ENCODE peak calls at places on chromosome 19, in ten cellular contexts. One of them, this sample, is unnamed.
A peak's percentile ranks its signal among the peaks of the same experiment; 100 is the strongest.

GRCh38 chr19:24054044-24054935 is 32.7 kb upstream of the ZNF254 start:
- DNase-seq in bronchial epithelial cell: peak; percentile 100
- DNase-seq in amygdala: no peak
- DNase-seq in RPMI7951: peak; percentile 89
- DNase-seq in aorta: no peak
- DNase-seq in heart left ventricle: no peak
- DNase-seq in lower leg skin: no peak
- DNase-seq in HCEC 1CT: peak; percentile 92
- DNase-seq in Calu3: no peak
- DNase-seq in WTC11: no peak
- DNase-seq in this sample: no peak

GRCh38 chr19:31269425-31270127 is 79.7 kb downstream of the TSHZ3 start:
- DNase-seq in Calu3: no peak
- DNase-seq in heart left ventricle: no peak
- DNase-seq in HCEC 1CT: no peak
- DNase-seq in aorta: no peak
- DNase-seq in RPMI7951: peak; percentile 74
- DNase-seq in bronchial epithelial cell: no peak
- DNase-seq in lower leg skin: no peak
- DNase-seq in WTC11: no peak
- DNase-seq in amygdala: no peak
- DNase-seq in this sample: no peak

GRCh38 chr19:1289395-1290244 is 3.9 kb downstream of the EFNA2 start:
- DNase-seq in aorta: no peak
- DNase-seq in bronchial epithelial cell: no peak
- DNase-seq in HCEC 1CT: no peak
- DNase-seq in heart left ventricle: no peak
- DNase-seq in lower leg skin: no peak
- DNase-seq in amygdala: no peak
- DNase-seq in RPMI7951: no peak
- DNase-seq in WTC11: no peak
- DNase-seq in Calu3: no peak
- DNase-seq in this sample: no peak

GRCh38 chr19:45069056-45069455 is 7.2 kb downstream of the ZNF296 start:
- DNase-seq in bronchial epithelial cell: peak; percentile 57
- DNase-seq in WTC11: peak; percentile 66
- DNase-seq in RPMI7951: peak; percentile 36
- DNase-seq in heart left ventricle: no peak
- DNase-seq in HCEC 1CT: no peak
- DNase-seq in Calu3: no peak
- DNase-seq in lower leg skin: no peak
- DNase-seq in aorta: no peak
- DNase-seq in amygdala: no peak
- DNase-seq in this sample: peak; percentile 39

GRCh38 chr19:40585677-40586422 is 9.2 kb downstream of the SHKBP1 start:
- DNase-seq in WTC11: no peak
- DNase-seq in heart left ventricle: no peak
- DNase-seq in bronchial epithelial cell: peak; percentile 92
- DNase-seq in amygdala: no peak
- DNase-seq in RPMI7951: peak; percentile 62
- DNase-seq in aorta: no peak
- DNase-seq in lower leg skin: no peak
- DNase-seq in HCEC 1CT: peak; percentile 67
- DNase-seq in Calu3: no peak
- DNase-seq in this sample: no peak

GRCh38 chr19:1874554-1875185 is 10.6 kb downstream of the ABHD17A start:
- DNase-seq in lower leg skin: no peak
- DNase-seq in Calu3: no peak
- DNase-seq in bronchial epithelial cell: no peak
- DNase-seq in aorta: no peak
- DNase-seq in heart left ventricle: no peak
- DNase-seq in WTC11: no peak
- DNase-seq in amygdala: no peak
- DNase-seq in RPMI7951: no peak
- DNase-seq in HCEC 1CT: no peak
- DNase-seq in this sample: no peak

GRCh38 chr19:49155005-49155826 is at the start of gene HRC:
- DNase-seq in amygdala: no peak
- DNase-seq in aorta: no peak
- DNase-seq in Calu3: no peak
- DNase-seq in lower leg skin: no peak
- DNase-seq in RPMI7951: no peak
- DNase-seq in heart left ventricle: peak; percentile 86
- DNase-seq in HCEC 1CT: no peak
- DNase-seq in bronchial epithelial cell: no peak
- DNase-seq in WTC11: no peak
- DNase-seq in this sample: no peak

GRCh38 chr19:43527860-43528622 is 1.0 kb upstream of the ETHE1 start:
- DNase-seq in Calu3: no peak
- DNase-seq in heart left ventricle: peak; percentile 27
- DNase-seq in amygdala: no peak
- DNase-seq in WTC11: no peak
- DNase-seq in HCEC 1CT: no peak
- DNase-seq in RPMI7951: peak; percentile 51
- DNase-seq in bronchial epithelial cell: no peak
- DNase-seq in aorta: peak; percentile 80
- DNase-seq in lower leg skin: no peak
- DNase-seq in this sample: no peak

GRCh38 chr19:14197882-14198281 is 8.1 kb downstream of the ADGRL1 start:
- DNase-seq in aorta: no peak
- DNase-seq in Calu3: no peak
- DNase-seq in RPMI7951: no peak
- DNase-seq in lower leg skin: no peak
- DNase-seq in heart left ventricle: no peak
- DNase-seq in amygdala: no peak
- DNase-seq in bronchial epithelial cell: no peak
- DNase-seq in WTC11: no peak
- DNase-seq in HCEC 1CT: no peak
- DNase-seq in this sample: no peak

GRCh38 chr19:17333611-17334413 is 843 bp downstream of the ANO8 start:
- DNase-seq in bronchial epithelial cell: peak; percentile 74
- DNase-seq in heart left ventricle: no peak
- DNase-seq in lower leg skin: no peak
- DNase-seq in amygdala: no peak
- DNase-seq in HCEC 1CT: peak; percentile 81
- DNase-seq in WTC11: peak; percentile 61
- DNase-seq in aorta: peak; percentile 80
- DNase-seq in RPMI7951: peak; percentile 89
- DNase-seq in Calu3: peak; percentile 81
- DNase-seq in this sample: peak; percentile 56

GRCh38 chr19:34655651-34656050 is 21.3 kb downstream of the SCGB2B2 start:
- DNase-seq in heart left ventricle: no peak
- DNase-seq in RPMI7951: no peak
- DNase-seq in aorta: no peak
- DNase-seq in WTC11: no peak
- DNase-seq in Calu3: no peak
- DNase-seq in amygdala: no peak
- DNase-seq in HCEC 1CT: no peak
- DNase-seq in lower leg skin: no peak
- DNase-seq in bronchial epithelial cell: no peak
- DNase-seq in this sample: no peak

GRCh38 chr19:6214881-6215541 is 64.8 kb downstream of the MLLT1 start:
- DNase-seq in heart left ventricle: no peak
- DNase-seq in amygdala: no peak
- DNase-seq in aorta: peak; percentile 64
- DNase-seq in Calu3: no peak
- DNase-seq in RPMI7951: no peak
- DNase-seq in bronchial epithelial cell: no peak
- DNase-seq in lower leg skin: no peak
- DNase-seq in HCEC 1CT: no peak
- DNase-seq in WTC11: no peak
- DNase-seq in this sample: no peak

GRCh38 chr19:16369306-16369663 is 44.7 kb downstream of the KLF2 start:
- DNase-seq in RPMI7951: no peak
- DNase-seq in aorta: no peak
- DNase-seq in heart left ventricle: no peak
- DNase-seq in Calu3: no peak
- DNase-seq in bronchial epithelial cell: no peak
- DNase-seq in lower leg skin: no peak
- DNase-seq in WTC11: no peak
- DNase-seq in amygdala: no peak
- DNase-seq in HCEC 1CT: no peak
- DNase-seq in this sample: no peak

GRCh38 chr19:30158893-30159245 is 213.3 kb upstream of the ZNF536 start:
- DNase-seq in amygdala: no peak
- DNase-seq in lower leg skin: peak; percentile 65
- DNase-seq in heart left ventricle: no peak
- DNase-seq in aorta: no peak
- DNase-seq in RPMI7951: no peak
- DNase-seq in WTC11: no peak
- DNase-seq in Calu3: no peak
- DNase-seq in bronchial epithelial cell: no peak
- DNase-seq in HCEC 1CT: no peak
- DNase-seq in this sample: no peak

GRCh38 chr19:28632357-28633076 is 580.4 kb downstream of the UQCRFS1 start:
- DNase-seq in WTC11: no peak
- DNase-seq in Calu3: no peak
- DNase-seq in aorta: no peak
- DNase-seq in heart left ventricle: no peak
- DNase-seq in lower leg skin: no peak
- DNase-seq in amygdala: no peak
- DNase-seq in RPMI7951: no peak
- DNase-seq in HCEC 1CT: no peak
- DNase-seq in bronchial epithelial cell: no peak
- DNase-seq in this sample: no peak

GRCh38 chr19:43997631-43998290 is 5.0 kb upstream of the ZNF230 start:
- DNase-seq in lower leg skin: no peak
- DNase-seq in Calu3: no peak
- DNase-seq in HCEC 1CT: no peak
- DNase-seq in heart left ventricle: peak; percentile 30
- DNase-seq in aorta: no peak
- DNase-seq in WTC11: no peak
- DNase-seq in bronchial epithelial cell: peak; percentile 79
- DNase-seq in RPMI7951: peak; percentile 81
- DNase-seq in amygdala: no peak
- DNase-seq in this sample: no peak

GRCh38 chr19:5632657-5633056 is 9.8 kb downstream of the SAFB start:
- DNase-seq in bronchial epithelial cell: no peak
- DNase-seq in Calu3: no peak
- DNase-seq in amygdala: no peak
- DNase-seq in lower leg skin: peak; percentile 14
- DNase-seq in HCEC 1CT: no peak
- DNase-seq in WTC11: no peak
- DNase-seq in aorta: no peak
- DNase-seq in heart left ventricle: no peak
- DNase-seq in RPMI7951: no peak
- DNase-seq in this sample: no peak

GRCh38 chr19:40756502-40757110 is 5.6 kb downstream of the SNRPA start:
- DNase-seq in Calu3: no peak
- DNase-seq in RPMI7951: peak; percentile 44
- DNase-seq in HCEC 1CT: no peak
- DNase-seq in WTC11: no peak
- DNase-seq in bronchial epithelial cell: peak; percentile 68
- DNase-seq in heart left ventricle: no peak
- DNase-seq in lower leg skin: no peak
- DNase-seq in aorta: no peak
- DNase-seq in amygdala: no peak
- DNase-seq in this sample: no peak

GRCh38 chr19:13024958-13025653 is 29.8 kb downstream of the NFIX start:
- DNase-seq in lower leg skin: no peak
- DNase-seq in RPMI7951: no peak
- DNase-seq in aorta: no peak
- DNase-seq in Calu3: no peak
- DNase-seq in WTC11: peak; percentile 56
- DNase-seq in heart left ventricle: no peak
- DNase-seq in HCEC 1CT: no peak
- DNase-seq in amygdala: no peak
- DNase-seq in bronchial epithelial cell: no peak
- DNase-seq in this sample: no peak

GRCh38 chr19:49851456-49852259 is 699 bp downstream of the PTOV1 start:
- DNase-seq in HCEC 1CT: no peak
- DNase-seq in amygdala: peak; percentile 16
- DNase-seq in Calu3: peak; percentile 46
- DNase-seq in bronchial epithelial cell: no peak
- DNase-seq in aorta: peak; percentile 82
- DNase-seq in WTC11: peak; percentile 71
- DNase-seq in lower leg skin: peak; percentile 86
- DNase-seq in RPMI7951: no peak
- DNase-seq in heart left ventricle: no peak
- DNase-seq in this sample: peak; percentile 73

GRCh38 chr19:588093-588742 is 1.5 kb upstream of the HCN2 start:
- DNase-seq in amygdala: peak; percentile 86
- DNase-seq in heart left ventricle: peak; percentile 73
- DNase-seq in RPMI7951: peak; percentile 89
- DNase-seq in HCEC 1CT: peak; percentile 54
- DNase-seq in bronchial epithelial cell: peak; percentile 49
- DNase-seq in lower leg skin: peak; percentile 94
- DNase-seq in aorta: no peak
- DNase-seq in WTC11: peak; percentile 90
- DNase-seq in Calu3: peak; percentile 75
- DNase-seq in this sample: peak; percentile 77

GRCh38 chr19:2039959-2040646 is 10.9 kb downstream of the MKNK2 start:
- DNase-seq in aorta: no peak
- DNase-seq in RPMI7951: no peak
- DNase-seq in amygdala: no peak
- DNase-seq in heart left ventricle: no peak
- DNase-seq in WTC11: no peak
- DNase-seq in lower leg skin: no peak
- DNase-seq in bronchial epithelial cell: no peak
- DNase-seq in Calu3: no peak
- DNase-seq in HCEC 1CT: no peak
- DNase-seq in this sample: no peak

GRCh38 chr19:38057954-38058690 is 151.1 kb downstream of the SIPA1L3 start:
- DNase-seq in amygdala: no peak
- DNase-seq in RPMI7951: no peak
- DNase-seq in heart left ventricle: no peak
- DNase-seq in lower leg skin: no peak
- DNase-seq in WTC11: no peak
- DNase-seq in aorta: no peak
- DNase-seq in bronchial epithelial cell: no peak
- DNase-seq in HCEC 1CT: no peak
- DNase-seq in Calu3: peak; percentile 38
- DNase-seq in this sample: peak; percentile 96

GRCh38 chr19:55354698-55355212 is at the start of gene COX6B2:
- DNase-seq in bronchial epithelial cell: no peak
- DNase-seq in HCEC 1CT: no peak
- DNase-seq in Calu3: no peak
- DNase-seq in heart left ventricle: no peak
- DNase-seq in amygdala: no peak
- DNase-seq in aorta: no peak
- DNase-seq in WTC11: no peak
- DNase-seq in RPMI7951: no peak
- DNase-seq in lower leg skin: no peak
- DNase-seq in this sample: no peak

GRCh38 chr19:17429661-17430101 is 9.8 kb downstream of the MVB12A start:
- DNase-seq in aorta: no peak
- DNase-seq in WTC11: no peak
- DNase-seq in lower leg skin: no peak
- DNase-seq in Calu3: no peak
- DNase-seq in heart left ventricle: no peak
- DNase-seq in bronchial epithelial cell: no peak
- DNase-seq in HCEC 1CT: no peak
- DNase-seq in RPMI7951: no peak
- DNase-seq in amygdala: no peak
- DNase-seq in this sample: no peak

GRCh38 chr19:16051254-16052025 is 24.9 kb upstream of the TPM4 start:
- DNase-seq in aorta: no peak
- DNase-seq in WTC11: no peak
- DNase-seq in Calu3: no peak
- DNase-seq in heart left ventricle: no peak
- DNase-seq in HCEC 1CT: no peak
- DNase-seq in bronchial epithelial cell: peak; percentile 28
- DNase-seq in lower leg skin: peak; percentile 32
- DNase-seq in amygdala: no peak
- DNase-seq in RPMI7951: peak; percentile 57
- DNase-seq in this sample: peak; percentile 68

GRCh38 chr19:18431351-18432197 is 6.4 kb downstream of the ISYNA1 start:
- DNase-seq in amygdala: no peak
- DNase-seq in bronchial epithelial cell: no peak
- DNase-seq in RPMI7951: no peak
- DNase-seq in WTC11: no peak
- DNase-seq in HCEC 1CT: no peak
- DNase-seq in lower leg skin: no peak
- DNase-seq in heart left ventricle: no peak
- DNase-seq in Calu3: no peak
- DNase-seq in aorta: no peak
- DNase-seq in this sample: no peak

GRCh38 chr19:54916822-54917221 is 10.9 kb downstream of the NCR1 start:
- DNase-seq in Calu3: no peak
- DNase-seq in HCEC 1CT: no peak
- DNase-seq in amygdala: no peak
- DNase-seq in bronchial epithelial cell: no peak
- DNase-seq in aorta: no peak
- DNase-seq in WTC11: no peak
- DNase-seq in heart left ventricle: no peak
- DNase-seq in lower leg skin: no peak
- DNase-seq in RPMI7951: no peak
- DNase-seq in this sample: no peak

This sample was measured in NCI-H82.